ENCODE peak calls at places on chromosomes 4 and X, in six cellular contexts. One of them, this sample, is unnamed.

GRCh38 chr4:140567722-140568121 is 1.0 kb downstream of the UCP1 start:
- DNase-seq in endodermal cell: peak; percentile 73
- DNase-seq in AG10803: no peak
- DNase-seq in coronary artery: no peak
- DNase-seq in foreskin fibroblast: no peak
- DNase-seq in left lung: no peak
- DNase-seq in this sample: peak; percentile 10

GRCh38 chr4:8745036-8745827 is 126.4 kb downstream of the HMX1 start:
- DNase-seq in endodermal cell: peak; percentile 35
- DNase-seq in AG10803: no peak
- DNase-seq in left lung: no peak
- DNase-seq in coronary artery: no peak
- DNase-seq in foreskin fibroblast: no peak
- DNase-seq in this sample: no peak

GRCh38 chr4:18214656-18215055 is 193.1 kb upstream of the LCORL start:
- DNase-seq in foreskin fibroblast: no peak
- DNase-seq in AG10803: no peak
- DNase-seq in endodermal cell: peak; percentile 80
- DNase-seq in coronary artery: no peak
- DNase-seq in left lung: no peak
- DNase-seq in this sample: no peak

GRCh38 chr4:153465583-153465921 is 608 bp upstream of the TMEM131L start:
- DNase-seq in left lung: peak; percentile 83
- DNase-seq in foreskin fibroblast: peak; percentile 63
- DNase-seq in AG10803: peak; percentile 52
- DNase-seq in coronary artery: peak; percentile 87
- DNase-seq in endodermal cell: no peak
- DNase-seq in this sample: peak; percentile 44

GRCh38 chr4:73816814-73817213 is 19.7 kb upstream of the CXCL6 start:
- DNase-seq in AG10803: peak; percentile 84
- DNase-seq in left lung: no peak
- DNase-seq in coronary artery: no peak
- DNase-seq in endodermal cell: no peak
- DNase-seq in foreskin fibroblast: peak; percentile 81
- DNase-seq in this sample: no peak

GRCh38 chr4:5391492-5391891 is 316.9 kb downstream of the EVC2 start:
- DNase-seq in foreskin fibroblast: no peak
- DNase-seq in AG10803: no peak
- DNase-seq in coronary artery: no peak
- DNase-seq in endodermal cell: no peak
- DNase-seq in left lung: no peak
- DNase-seq in this sample: no peak

GRCh38 chrX:109382332-109382731 is 99.6 kb downstream of the GUCY2F start:
- DNase-seq in endodermal cell: no peak
- DNase-seq in AG10803: no peak
- DNase-seq in coronary artery: no peak
- DNase-seq in foreskin fibroblast: no peak
- DNase-seq in left lung: no peak
- DNase-seq in this sample: no peak

GRCh38 chr4:56653461-56654237 is 27.4 kb downstream of the HOPX start:
- DNase-seq in left lung: no peak
- DNase-seq in AG10803: no peak
- DNase-seq in endodermal cell: no peak
- DNase-seq in foreskin fibroblast: no peak
- DNase-seq in coronary artery: no peak
- DNase-seq in this sample: no peak

GRCh38 chr4:97493815-97494518 is 649.3 kb downstream of the STPG2 start:
- DNase-seq in coronary artery: no peak
- DNase-seq in foreskin fibroblast: no peak
- DNase-seq in left lung: no peak
- DNase-seq in AG10803: no peak
- DNase-seq in endodermal cell: no peak
- DNase-seq in this sample: no peak

GRCh38 chr4:124806403-124806802 is 93.9 kb upstream of the ANKRD50 start:
- DNase-seq in foreskin fibroblast: peak; percentile 44
- DNase-seq in endodermal cell: no peak
- DNase-seq in coronary artery: no peak
- DNase-seq in AG10803: no peak
- DNase-seq in left lung: no peak
- DNase-seq in this sample: no peak

GRCh38 chr4:148173397-148174017 is 268.7 kb downstream of the NR3C2 start:
- DNase-seq in foreskin fibroblast: no peak
- DNase-seq in left lung: no peak
- DNase-seq in coronary artery: no peak
- DNase-seq in AG10803: no peak
- DNase-seq in endodermal cell: no peak
- DNase-seq in this sample: no peak

GRCh38 chrX:101682723-101683122 is 23.1 kb upstream of the ARMCX2 start:
- DNase-seq in foreskin fibroblast: no peak
- DNase-seq in coronary artery: no peak
- DNase-seq in AG10803: peak; percentile 17
- DNase-seq in left lung: no peak
- DNase-seq in endodermal cell: no peak
- DNase-seq in this sample: no peak

GRCh38 chr4:128565565-128566186 is 243.8 kb upstream of the JADE1 start:
- DNase-seq in foreskin fibroblast: no peak
- DNase-seq in endodermal cell: peak; percentile 91
- DNase-seq in AG10803: peak; percentile 26
- DNase-seq in left lung: no peak
- DNase-seq in coronary artery: no peak
- DNase-seq in this sample: peak; percentile 26

GRCh38 chr4:172657112-172657511 is 511.5 kb upstream of the GALNT7 start:
- DNase-seq in foreskin fibroblast: no peak
- DNase-seq in AG10803: no peak
- DNase-seq in endodermal cell: no peak
- DNase-seq in coronary artery: no peak
- DNase-seq in left lung: no peak
- DNase-seq in this sample: no peak

GRCh38 chr4:183658362-183659028 is 490 bp downstream of the RWDD4 start:
- DNase-seq in foreskin fibroblast: no peak
- DNase-seq in left lung: peak; percentile 86
- DNase-seq in endodermal cell: peak; percentile 66
- DNase-seq in AG10803: peak; percentile 26
- DNase-seq in coronary artery: peak; percentile 78
- DNase-seq in this sample: peak; percentile 14

GRCh38 chr4:113565702-113566012 is 195.9 kb downstream of the CAMK2D start:
- DNase-seq in AG10803: no peak
- DNase-seq in endodermal cell: no peak
- DNase-seq in foreskin fibroblast: no peak
- DNase-seq in left lung: no peak
- DNase-seq in coronary artery: no peak
- DNase-seq in this sample: no peak

GRCh38 chrX:48958635-48959094 is 1.3 kb upstream of the OTUD5 start:
- DNase-seq in coronary artery: peak; percentile 80
- DNase-seq in AG10803: peak; percentile 71
- DNase-seq in endodermal cell: no peak
- DNase-seq in left lung: no peak
- DNase-seq in foreskin fibroblast: peak; percentile 55
- DNase-seq in this sample: no peak

GRCh38 chr4:122576261-122577188 is 44.3 kb downstream of the IL21 start:
- DNase-seq in foreskin fibroblast: peak; percentile 32
- DNase-seq in AG10803: peak; percentile 45
- DNase-seq in left lung: no peak
- DNase-seq in coronary artery: no peak
- DNase-seq in endodermal cell: no peak
- DNase-seq in this sample: peak; percentile 10

GRCh38 chrX:72305286-72306084 is at the start of gene CITED1:
- DNase-seq in left lung: peak; percentile 53
- DNase-seq in endodermal cell: peak; percentile 82
- DNase-seq in AG10803: no peak
- DNase-seq in coronary artery: no peak
- DNase-seq in foreskin fibroblast: no peak
- DNase-seq in this sample: no peak

GRCh38 chr4:153372967-153373562 is 28.6 kb downstream of the MND1 start:
- DNase-seq in left lung: no peak
- DNase-seq in foreskin fibroblast: no peak
- DNase-seq in AG10803: no peak
- DNase-seq in coronary artery: no peak
- DNase-seq in endodermal cell: no peak
- DNase-seq in this sample: no peak

GRCh38 chr4:9870165-9870564 is 88.7 kb downstream of the DRD5 start:
- DNase-seq in left lung: no peak
- DNase-seq in foreskin fibroblast: no peak
- DNase-seq in AG10803: no peak
- DNase-seq in coronary artery: no peak
- DNase-seq in endodermal cell: peak; percentile 57
- DNase-seq in this sample: no peak

DNA sequence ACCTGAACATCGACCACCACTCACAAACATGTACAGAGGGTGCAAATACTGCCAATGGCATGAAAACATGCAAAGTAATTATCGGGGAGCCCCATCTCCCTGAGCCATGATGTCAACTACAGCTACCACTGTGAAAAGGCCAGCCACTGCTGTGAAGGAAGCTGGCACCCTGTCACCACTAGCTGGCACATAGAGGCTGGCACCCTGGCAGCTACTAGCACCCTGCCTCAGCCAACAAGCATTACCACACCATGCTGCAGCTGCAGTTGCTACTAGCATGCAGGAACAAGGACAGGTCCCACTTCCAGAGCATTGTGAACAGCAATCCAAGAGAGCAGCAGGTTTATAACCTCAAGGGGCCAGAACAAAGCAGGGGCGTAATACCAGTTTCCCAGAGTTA is 81.4 kb downstream of the PRR32 start:
- DNase-seq in coronary artery: no peak
- DNase-seq in left lung: no peak
- DNase-seq in endodermal cell: no peak
- DNase-seq in AG10803: no peak
- DNase-seq in foreskin fibroblast: no peak
- DNase-seq in this sample: no peak
- TF ChIP-seq CTCF in coronary artery: no peak
- TF ChIP-seq CTCF in left lung: no peak
- TF ChIP-seq CTCF in endodermal cell: no peak
- TF ChIP-seq CTCF in AG10803: no peak
- TF ChIP-seq CTCF in foreskin fibroblast: no peak
- TF ChIP-seq CTCF in this sample: no peak

DNA sequence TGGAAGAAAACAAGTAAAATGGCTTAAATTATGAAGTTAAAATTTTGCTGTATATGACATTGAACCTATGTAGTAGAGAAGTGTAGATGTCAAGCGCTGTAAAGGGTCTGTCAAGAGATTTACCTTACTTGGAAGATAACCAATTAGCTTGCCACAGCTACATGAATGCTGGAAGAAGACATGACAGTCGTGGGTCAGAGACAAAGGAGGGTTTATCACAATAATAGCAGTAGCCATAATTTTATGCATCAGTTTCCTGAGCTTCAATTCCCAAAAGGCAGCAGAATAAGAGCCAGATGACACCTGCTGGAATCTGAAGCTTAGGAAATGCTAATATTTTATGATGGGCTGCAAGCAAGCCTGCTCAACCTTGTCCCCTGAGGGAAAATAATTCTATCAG is 293.0 kb downstream of the PRDM5 start:
- DNase-seq in coronary artery: no peak
- DNase-seq in foreskin fibroblast: no peak
- DNase-seq in endodermal cell: no peak
- DNase-seq in left lung: no peak
- DNase-seq in AG10803: no peak
- DNase-seq in this sample: no peak
- TF ChIP-seq CTCF in coronary artery: no peak
- TF ChIP-seq CTCF in foreskin fibroblast: no peak
- TF ChIP-seq CTCF in endodermal cell: no peak
- TF ChIP-seq CTCF in left lung: no peak
- TF ChIP-seq CTCF in AG10803: no peak
- TF ChIP-seq CTCF in this sample: no peak

GRCh38 chrX:70762285-70762684 is 146.2 kb downstream of the TEX11 start:
- DNase-seq in left lung: no peak
- DNase-seq in endodermal cell: peak; percentile 52
- DNase-seq in AG10803: no peak
- DNase-seq in foreskin fibroblast: no peak
- DNase-seq in coronary artery: no peak
- DNase-seq in this sample: no peak
- TF ChIP-seq CTCF in left lung: no peak
- TF ChIP-seq CTCF in endodermal cell: peak; percentile 47
- TF ChIP-seq CTCF in AG10803: no peak
- TF ChIP-seq CTCF in foreskin fibroblast: no peak
- TF ChIP-seq CTCF in coronary artery: no peak
- TF ChIP-seq CTCF in this sample: no peak

GRCh38 chr4:174600391-174600790 is 78.1 kb upstream of the HPGD start:
- DNase-seq in AG10803: no peak
- DNase-seq in coronary artery: no peak
- DNase-seq in endodermal cell: no peak
- DNase-seq in foreskin fibroblast: no peak
- DNase-seq in left lung: no peak
- DNase-seq in this sample: no peak
- TF ChIP-seq CTCF in AG10803: no peak
- TF ChIP-seq CTCF in coronary artery: no peak
- TF ChIP-seq CTCF in endodermal cell: no peak
- TF ChIP-seq CTCF in foreskin fibroblast: no peak
- TF ChIP-seq CTCF in left lung: no peak
- TF ChIP-seq CTCF in this sample: no peak

GRCh38 chrX:2584659-2585470 is 84.1 kb upstream of the DHRSX start:
- DNase-seq in endodermal cell: peak; percentile 62
- DNase-seq in foreskin fibroblast: no peak
- DNase-seq in coronary artery: no peak
- DNase-seq in AG10803: no peak
- DNase-seq in left lung: no peak
- DNase-seq in this sample: no peak

GRCh38 chrX:2584216-2584615 is 83.4 kb upstream of the DHRSX start:
- DNase-seq in coronary artery: no peak
- DNase-seq in endodermal cell: peak; percentile 74
- DNase-seq in foreskin fibroblast: no peak
- DNase-seq in left lung: no peak
- DNase-seq in AG10803: no peak
- DNase-seq in this sample: peak; percentile 15

GRCh38 chrX:2589186-2590020 is 88.6 kb upstream of the DHRSX start:
- DNase-seq in left lung: no peak
- DNase-seq in foreskin fibroblast: peak; percentile 38
- DNase-seq in AG10803: peak; percentile 66
- DNase-seq in endodermal cell: no peak
- DNase-seq in coronary artery: no peak
- DNase-seq in this sample: no peak

GRCh38 chrX:2588049-2588448 is 87.3 kb upstream of the DHRSX start:
- DNase-seq in left lung: no peak
- DNase-seq in AG10803: no peak
- DNase-seq in endodermal cell: no peak
- DNase-seq in coronary artery: no peak
- DNase-seq in foreskin fibroblast: no peak
- DNase-seq in this sample: no peak

DNA sequence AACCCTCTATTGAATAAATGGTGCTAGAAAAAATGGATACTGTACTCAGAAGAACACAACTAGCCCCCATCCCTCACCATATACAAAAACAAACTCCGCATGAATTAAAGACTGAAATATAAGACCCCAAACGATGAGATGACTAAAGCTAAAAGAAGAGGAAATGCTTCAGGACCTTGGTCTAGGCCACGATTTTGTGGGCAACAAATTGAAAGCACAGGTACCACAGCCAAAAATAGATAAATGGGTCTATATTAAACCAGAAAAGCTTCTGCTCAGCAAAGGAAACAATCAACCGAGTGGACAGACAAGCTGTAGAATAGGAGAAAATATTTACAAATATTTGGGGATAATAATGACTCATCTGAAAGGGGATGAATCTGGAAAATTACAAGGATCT is 86.4 kb upstream of the DHRSX start:
- DNase-seq in AG10803: no peak
- DNase-seq in left lung: no peak
- DNase-seq in coronary artery: no peak
- DNase-seq in foreskin fibroblast: no peak
- DNase-seq in endodermal cell: no peak
- DNase-seq in this sample: no peak
- TF ChIP-seq CTCF in AG10803: no peak
- TF ChIP-seq CTCF in left lung: no peak
- TF ChIP-seq CTCF in coronary artery: no peak
- TF ChIP-seq CTCF in foreskin fibroblast: no peak
- TF ChIP-seq CTCF in endodermal cell: no peak
- TF ChIP-seq CTCF in this sample: no peak

GRCh38 chr4:3074078-3074845 is at the start of the genes HTT and HTT-AS:
- DNase-seq in left lung: peak; percentile 99
- DNase-seq in foreskin fibroblast: peak; percentile 89
- DNase-seq in coronary artery: peak; percentile 97
- DNase-seq in AG10803: peak; percentile 93
- DNase-seq in endodermal cell: peak; percentile 99
- DNase-seq in this sample: peak; percentile 95
- TF ChIP-seq CTCF in left lung: no peak
- TF ChIP-seq CTCF in foreskin fibroblast: peak; percentile 4
- TF ChIP-seq CTCF in coronary artery: no peak
- TF ChIP-seq CTCF in AG10803: no peak
- TF ChIP-seq CTCF in endodermal cell: no peak
- TF ChIP-seq CTCF in this sample: peak; percentile 23

This sample was measured in neural crest cell.